ENCODE peak calls at places on chromosomes 16 and 17, in eight cellular contexts. S is hypothalamus; O is glutamatergic neuron; B is brain pericyte; I is caudate nucleus; G is activated CD8-positive, alpha-beta T cell treated with anti-CD3 and anti-CD28 coated beads for 36 hours; C is ELF-1; N is lower lobe of right lung. Q is an unnamed sample.

GRCh38 chr17:57697891-57698708 is 47.0 kb downstream of the CCDC182 start:
- DNase-seq in C (peak), G (peak), O (no peak), N (no peak), S (no peak), B (no peak), I (peak), Q (peak)

GRCh38 chr17:83200231-83200699 is 120.9 kb downstream of the METRNL start:
- DNase-seq in N (peak), I (no peak), G (peak), B (no peak), S (no peak), O (peak), C (no peak), Q (no peak)

GRCh38 chr17:58215685-58216084 is 3.4 kb downstream of the MKS1 start:
- DNase-seq in B (no peak), O (no peak), G (no peak), I (no peak), C (no peak), S (no peak), N (no peak), Q (no peak)

GRCh38 chr16:53944026-53944425 is 240.1 kb downstream of the FTO start:
- DNase-seq in B (no peak), C (no peak), N (no peak), I (no peak), S (no peak), G (no peak), O (no peak), Q (no peak)

GRCh38 chr17:77733576-77734296 is 224.8 kb upstream of the TNRC6C start:
- DNase-seq in O (no peak), B (no peak), C (no peak), I (no peak), G (no peak), S (no peak), N (no peak), Q (no peak)

GRCh38 chr16:86631441-86631840 is 53.1 kb downstream of the FOXL1 start:
- DNase-seq in N (no peak), S (no peak), B (no peak), G (no peak), I (no peak), C (no peak), O (no peak), Q (no peak)

GRCh38 chr17:74815671-74816370 is 39.7 kb upstream of the NAT9 start:
- DNase-seq in O (peak), I (no peak), C (peak), S (no peak), G (peak), B (no peak), N (no peak), Q (no peak)

GRCh38 chr16:77531741-77532140 is 96.9 kb upstream of the ADAMTS18 start:
- DNase-seq in B (no peak), S (no peak), C (no peak), I (no peak), G (no peak), O (no peak), N (no peak), Q (no peak)

GRCh38 chr17:13425390-13425789 is 176.3 kb downstream of the HS3ST3A1 start:
- DNase-seq in B (no peak), N (no peak), C (no peak), O (no peak), I (no peak), G (no peak), S (no peak), Q (no peak)

GRCh38 chr17:78275355-78275754 is 43.9 kb downstream of the TMEM235 start:
- DNase-seq in O (no peak), C (no peak), N (no peak), S (no peak), I (no peak), B (no peak), G (no peak), Q (no peak)

GRCh38 chr17:67531291-67531690 is 154.2 kb downstream of the PITPNC1 start:
- DNase-seq in B (no peak), G (peak), C (peak), S (peak), I (peak), N (no peak), O (peak), Q (no peak)

GRCh38 chr17:79986441-79987186 is 49.1 kb downstream of the TBC1D16 start:
- DNase-seq in B (no peak), C (no peak), N (peak), I (no peak), O (no peak), S (no peak), G (no peak), Q (no peak)

GRCh38 chr16:56281256-56281805 is 90.0 kb downstream of the GNAO1 start:
- DNase-seq in O (no peak), B (no peak), I (peak), N (no peak), S (peak), G (peak), C (peak), Q (no peak)

GRCh38 chr17:18919963-18920362 is 32.0 kb upstream of the SLC5A10 start:
- DNase-seq in G (no peak), S (no peak), B (no peak), O (no peak), C (no peak), I (no peak), N (no peak), Q (no peak)

GRCh38 chr17:27217631-27218030 is 76.3 kb upstream of the WSB1 start:
- DNase-seq in S (no peak), B (no peak), O (no peak), N (no peak), G (no peak), I (no peak), C (no peak), Q (no peak)

GRCh38 chr16:5557966-5558365 is 460.4 kb upstream of the EEF2KMT start:
- DNase-seq in B (no peak), G (no peak), S (no peak), C (no peak), O (no peak), I (no peak), N (no peak), Q (no peak)

GRCh38 chr16:15498427-15499175 is 64.2 kb downstream of the BMERB1 start:
- DNase-seq in B (no peak), O (no peak), C (no peak), G (no peak), N (no peak), I (no peak), S (no peak), Q (no peak)

GRCh38 chr17:37283414-37283961 is 92.3 kb upstream of the C17orf78 start:
- DNase-seq in N (no peak), O (no peak), S (no peak), I (no peak), G (no peak), C (no peak), B (no peak), Q (no peak)

GRCh38 chr16:86083382-86084002 is 184.5 kb downstream of the IRF8 start:
- DNase-seq in N (no peak), I (no peak), S (no peak), C (no peak), B (no peak), O (no peak), G (no peak), Q (no peak)

GRCh38 chr17:72952641-72953313 is 139.7 kb downstream of the SLC39A11 start:
- DNase-seq in I (no peak), B (no peak), G (peak), S (no peak), C (no peak), N (no peak), O (no peak), Q (no peak)

GRCh38 chr17:55903028-55903690 is 152.3 kb downstream of the PCTP start:
- DNase-seq in S (no peak), I (no peak), B (no peak), O (no peak), C (no peak), N (no peak), G (no peak), Q (no peak)

GRCh38 chr16:73000020-73000906 is 47.7 kb downstream of the ZFHX3 start:
- DNase-seq in S (peak), I (peak), O (no peak), G (no peak), B (no peak), C (peak), N (no peak), Q (peak)

GRCh38 chr17:39194089-39194984 is 3.1 kb downstream of the CACNB1 start:
- DNase-seq in N (peak), G (no peak), C (peak), O (peak), B (no peak), S (peak), I (peak), Q (no peak)

GRCh38 chr16:79863128-79864031 is 262.8 kb upstream of the MAF start:
- DNase-seq in C (no peak), G (no peak), O (no peak), N (no peak), S (no peak), B (no peak), I (no peak), Q (no peak)

GRCh38 chr17:64004218-64004770 is 6.1 kb downstream of the PRR29 start:
- DNase-seq in N (no peak), O (no peak), B (no peak), C (no peak), S (no peak), G (no peak), I (no peak), Q (no peak)

GRCh38 chr16:12178251-12178990 is 201.9 kb downstream of the SNX29 start:
- DNase-seq in C (no peak), I (no peak), S (no peak), G (no peak), O (no peak), B (no peak), N (no peak), Q (no peak)

GRCh38 chr17:82317394-82318168 is at the start of gene CD7:
- DNase-seq in B (no peak), C (no peak), O (peak), S (no peak), G (peak), I (no peak), N (no peak), Q (no peak)

GRCh38 chr17:82520041-82520910 is 744 bp downstream of the FOXK2 start:
- DNase-seq in N (peak), G (peak), O (peak), C (peak), S (no peak), I (no peak), B (no peak), Q (peak)

Q was measured in foreskin melanocyte.